ENCODE peak calls at places on chromosomes 2 and 18, in four cellular contexts. D is stimulated activated CD8-positive, alpha-beta memory T cell treated with anti-CD3 and anti-CD28 coated beads, Interleukin-15, amount 100 ng/mL, for 4 hours; U is SW480; P is activated CD8-positive, alpha-beta memory T cell treated with anti-CD3 and anti-CD28 coated beads, Interleukin-2, amount 50 U/mL, for 4 hours. R is an unnamed sample.

GRCh38 chr2:181185948-181186347 is 205.5 kb downstream of the UBE2E3 start:
- DNase-seq in D (no peak), U (no peak), P (no peak), R (no peak)

GRCh38 chr2:226526731-226527130 is 272.9 kb downstream of the IRS1 start:
- DNase-seq in D (no peak), U (no peak), P (no peak), R (no peak)

GRCh38 chr2:112685167-112685884 is 35.5 kb upstream of the NT5DC4 start:
- DNase-seq in D (no peak), U (no peak), P (no peak), R (no peak)

GRCh38 chr2:39568561-39569006 is 97.1 kb upstream of the TMEM178A start:
- DNase-seq in D (no peak), U (peak), P (no peak), R (no peak)

GRCh38 chr2:130824492-130825061 is 12.1 kb upstream of the ARHGEF4 start:
- DNase-seq in D (peak), U (peak), P (peak), R (no peak)

GRCh38 chr2:225033440-225034390 is 8.6 kb downstream of the DOCK10 start:
- DNase-seq in D (no peak), U (no peak), P (no peak), R (no peak)

GRCh38 chr18:41906528-41907256 is 48.3 kb upstream of the PIK3C3 start:
- DNase-seq in D (no peak), U (peak), P (peak), R (no peak)

GRCh38 chr2:147171961-147172360 is 672.9 kb upstream of the ACVR2A start:
- DNase-seq in D (no peak), U (no peak), P (no peak), R (no peak)

GRCh38 chr2:170502400-170503135 is 212.6 kb upstream of the SP5 start:
- DNase-seq in D (no peak), U (peak), P (no peak), R (no peak)

GRCh38 chr2:66803651-66804050 is 368.7 kb downstream of the MEIS1 start:
- DNase-seq in D (no peak), U (no peak), P (no peak), R (no peak)

GRCh38 chr2:174003635-174004310 is 38.6 kb upstream of the SP3 start:
- DNase-seq in D (no peak), U (peak), P (no peak), R (no peak)

GRCh38 chr2:121689356-121689755 is 40.1 kb upstream of the CLASP1 start:
- DNase-seq in D (no peak), U (peak), P (no peak), R (no peak)

GRCh38 chr18:63266888-63267790 is 52.4 kb downstream of the BCL2 start:
- DNase-seq in D (no peak), U (no peak), P (no peak), R (no peak)

GRCh38 chr2:25567406-25567805 is 106.0 kb downstream of the DTNB start:
- DNase-seq in D (no peak), U (peak), P (no peak), R (no peak)

GRCh38 chr18:13716916-13717315 is 9.4 kb downstream of the FAM210A start:
- DNase-seq in D (no peak), U (no peak), P (no peak), R (no peak)

GRCh38 chr2:74415762-74416395 is 5.5 kb downstream of the C2orf81 start:
- DNase-seq in D (no peak), U (no peak), P (no peak), R (no peak)

GRCh38 chr18:12155996-12156395 is 62.4 kb downstream of the ANKRD62 start:
- DNase-seq in D (no peak), U (no peak), P (no peak), R (no peak)

GRCh38 chr18:80172056-80172455 is 63.0 kb downstream of the ADNP2 start:
- DNase-seq in D (no peak), U (no peak), P (no peak), R (no peak)

GRCh38 chr2:9770308-9771100 is 72.8 kb upstream of the TAF1B start:
- DNase-seq in D (no peak), U (peak), P (peak), R (peak)

GRCh38 chr2:241317391-241317790 is 1.7 kb downstream of the SEPTIN2 start:
- DNase-seq in D (no peak), U (no peak), P (no peak), R (no peak)

GRCh38 chr2:133360190-133360589 is 208.1 kb downstream of the NCKAP5 start:
- DNase-seq in D (no peak), U (no peak), P (no peak), R (no peak)

GRCh38 chr18:1676387-1676786 is 771.7 kb downstream of the ADCYAP1 start:
- DNase-seq in D (no peak), U (no peak), P (no peak), R (no peak)

GRCh38 chr2:225429718-225430117 is 30.2 kb downstream of the NYAP2 start:
- DNase-seq in D (no peak), U (no peak), P (no peak), R (no peak)

GRCh38 chr2:9641641-9642040 is 10.8 kb upstream of the YWHAQ start:
- DNase-seq in D (no peak), U (no peak), P (no peak), R (no peak)

GRCh38 chr18:48392266-48392665 is 16.9 kb downstream of the ZBTB7C start:
- DNase-seq in D (no peak), U (no peak), P (no peak), R (no peak)

GRCh38 chr18:58603365-58604067 is 25.4 kb downstream of the ALPK2 start:
- DNase-seq in D (no peak), U (no peak), P (no peak), R (no peak)

GRCh38 chr2:41957431-41957830 is 90.4 kb upstream of the PKDCC start:
- DNase-seq in D (no peak), U (no peak), P (no peak), R (no peak)

GRCh38 chr2:32289165-32290054 is 11.7 kb downstream of the YIPF4 start:
- DNase-seq in D (no peak), U (peak), P (no peak), R (no peak)

GRCh38 chr2:127961729-127962128 is 66.1 kb downstream of the SAP130 start:
- DNase-seq in D (no peak), U (no peak), P (no peak), R (no peak)

GRCh38 chr2:157747695-157748370 is 119.2 kb upstream of the ACVR1C start:
- DNase-seq in D (no peak), U (no peak), P (no peak), R (no peak)

GRCh38 chr2:176091329-176092258 is 927 bp upstream of the HOXD13 start:
- DNase-seq in D (no peak), U (no peak), P (no peak), R (no peak)

GRCh38 chr2:172106128-172106961 is 3.6 kb upstream of the DLX2 start:
- DNase-seq in D (no peak), U (no peak), P (peak), R (no peak)

GRCh38 chr2:134310450-134311079 is 56.7 kb downstream of the MGAT5 start:
- DNase-seq in D (no peak), U (no peak), P (no peak), R (no peak)